ENCODE peak calls at places on chromosomes 4 and X, in seven cellular contexts. C is lower lobe of right lung, T is mammary epithelial cell, B is GM23248, V is IMR-90, L is left ventricle myocardium inferior, M is upper lobe of right lung. Z is an unnamed sample. For H3K9me3, the result is how much of the 10 kb centered on the place peaks cover.

GRCh38 chrX:80266979-80267378 is 153.3 kb upstream of the TENT5D start:
- DNase-seq in B (no peak), T (no peak), M (no peak), V (no peak), L (no peak), C (no peak), Z (no peak)

GRCh38 chrX:22300130-22300529 is 27.4 kb downstream of the CBLL2 start:
- DNase-seq in V (peak), M (no peak), C (no peak), L (no peak), B (peak), T (peak), Z (no peak)

GRCh38 chr4:122890142-122890769 is 32.1 kb downstream of the NUDT6 start:
- DNase-seq in V (no peak), C (no peak), B (no peak), M (no peak), T (no peak), L (no peak), Z (no peak)

GRCh38 chrX:7925867-7926472 is 1.2 kb downstream of the PNPLA4 start:
- DNase-seq in T (peak), M (peak), V (peak), B (peak), C (peak), L (peak), Z (peak)

GRCh38 chr4:101420661-101421060 is 73.3 kb upstream of the PPP3CA start:
- DNase-seq in B (peak), T (peak), L (no peak), V (peak), M (no peak), C (no peak), Z (no peak)

GRCh38 chrX:9071031-9071650 is 37.2 kb upstream of the FAM9B start:
- DNase-seq in B (peak), V (peak), M (no peak), T (no peak), L (no peak), C (no peak), Z (no peak)

GRCh38 chr4:31461425-31461824 is 741.3 kb downstream of the PCDH7 start:
- DNase-seq in V (no peak), T (peak), C (no peak), M (no peak), B (peak), L (no peak), Z (no peak)

GRCh38 chr4:48340276-48340904 is 939 bp upstream of the SLAIN2 start:
- DNase-seq in T (peak), B (peak), L (no peak), M (no peak), V (peak), C (peak), Z (no peak)

GRCh38 chr4:1201851-1202525 is 29.6 kb upstream of the SPON2 start:
- DNase-seq in M (peak), B (peak), C (peak), L (no peak), T (no peak), V (peak), Z (peak)

GRCh38 chrX:95056901-95057300 is 1382.9 kb downstream of the FAM133A start:
- DNase-seq in M (no peak), C (no peak), B (peak), T (peak), V (peak), L (no peak), Z (no peak)

GRCh38 chrX:70042399-70043371 is 7.1 kb downstream of the AWAT2 start:
- DNase-seq in V (peak), T (no peak), L (no peak), M (no peak), B (peak), C (no peak), Z (no peak)

GRCh38 chrX:72123471-72124185 is 8.1 kb downstream of the RTL5 start:
- DNase-seq in B (peak), V (peak), M (no peak), T (no peak), L (peak), C (peak), Z (peak)

GRCh38 chr4:139875456-139875855 is 209.8 kb downstream of the MGST2 start:
- DNase-seq in V (no peak), B (no peak), L (no peak), M (no peak), C (no peak), T (no peak), Z (no peak)

GRCh38 chrX:142637206-142637605 is 388.5 kb upstream of the SPANXN4 start:
- DNase-seq in M (no peak), B (no peak), T (no peak), V (no peak), C (no peak), L (no peak), Z (no peak)

GRCh38 chr4:15665738-15666365 is 10.7 kb upstream of the FBXL5 start:
- DNase-seq in B (peak), M (no peak), L (no peak), C (no peak), T (peak), V (peak), Z (no peak)

GRCh38 chrX:45774961-45775360 is 574.3 kb upstream of the DIPK2B start:
- DNase-seq in L (no peak), V (peak), T (peak), C (no peak), B (peak), M (no peak), Z (no peak)

GRCh38 chrX:51955200-51955599 is 61.8 kb downstream of the MAGED1 start:
- DNase-seq in V (no peak), C (no peak), B (no peak), L (no peak), M (no peak), T (peak), Z (no peak)

GRCh38 chr4:8040607-8041006 is 100.9 kb upstream of the AFAP1 start:
- DNase-seq in B (no peak), T (no peak), V (no peak), M (no peak), C (no peak), L (no peak), Z (no peak)

GRCh38 chrX:104098151-104098808 is 14.0 kb upstream of the ZCCHC18 start:
- DNase-seq in C (no peak), T (peak), L (no peak), M (no peak), B (peak), V (peak), Z (no peak)

GRCh38 chr4:15317246-15317645 is 110.6 kb upstream of the C1QTNF7 start:
- DNase-seq in B (peak), V (peak), L (no peak), C (no peak), M (no peak), T (no peak), Z (no peak)

GRCh38 chrX:110665636-110666035 is 130.0 kb downstream of the CHRDL1 start:
- DNase-seq in M (peak), B (peak), V (peak), C (peak), L (peak), T (peak), Z (no peak)

GRCh38 chrX:151151668-151152267 is 24.6 kb upstream of the GPR50 start:
- DNase-seq in C (no peak), V (peak), T (peak), L (no peak), M (no peak), B (peak), Z (no peak)

GRCh38 chrX:154431321-154431720 is 2.8 kb downstream of the ATP6AP1 start:
- DNase-seq in T (no peak), C (peak), B (no peak), M (peak), V (no peak), L (peak), Z (no peak)

GRCh38 chr4:18869166-18869565 is 847.6 kb upstream of the LCORL start:
- DNase-seq in T (no peak), L (no peak), M (no peak), B (no peak), C (no peak), V (no peak), Z (no peak)

GRCh38 chrX:136768469-136769084 is 12.2 kb downstream of the ARHGEF6 start:
- DNase-seq in T (peak), L (peak), V (peak), M (no peak), C (peak), B (peak), Z (no peak)

GRCh38 chrX:12434493-12434892 is 296.2 kb downstream of the FRMPD4 start:
- DNase-seq in L (no peak), V (no peak), T (no peak), M (no peak), B (no peak), C (no peak), Z (no peak)

GRCh38 chr4:28357985-28358384 is 1497.3 kb downstream of the STIM2 start:
- DNase-seq in C (no peak), B (peak), L (no peak), V (peak), T (peak), M (no peak), Z (no peak)

GRCh38 chr4:622996-623913 is 2.1 kb upstream of the PDE6B start:
- DNase-seq in B (no peak), C (no peak), V (no peak), L (no peak), T (no peak), M (no peak), Z (no peak)

GRCh38 chr4:105191621-105192210 is 45.0 kb downstream of the TET2 start:
- DNase-seq in C (no peak), B (peak), M (no peak), T (peak), L (no peak), V (peak), Z (no peak)

GRCh38 chrX:40772290-40772689 is 36.9 kb upstream of the MED14 start:
- DNase-seq in M (no peak), V (peak), C (no peak), L (no peak), B (peak), T (peak), Z (no peak)

GRCh38 chrX:43559643-43560042 is 96.5 kb upstream of the MAOA start:
- DNase-seq in B (peak), V (peak), T (peak), L (peak), C (no peak), M (no peak), Z (peak)

DNA sequence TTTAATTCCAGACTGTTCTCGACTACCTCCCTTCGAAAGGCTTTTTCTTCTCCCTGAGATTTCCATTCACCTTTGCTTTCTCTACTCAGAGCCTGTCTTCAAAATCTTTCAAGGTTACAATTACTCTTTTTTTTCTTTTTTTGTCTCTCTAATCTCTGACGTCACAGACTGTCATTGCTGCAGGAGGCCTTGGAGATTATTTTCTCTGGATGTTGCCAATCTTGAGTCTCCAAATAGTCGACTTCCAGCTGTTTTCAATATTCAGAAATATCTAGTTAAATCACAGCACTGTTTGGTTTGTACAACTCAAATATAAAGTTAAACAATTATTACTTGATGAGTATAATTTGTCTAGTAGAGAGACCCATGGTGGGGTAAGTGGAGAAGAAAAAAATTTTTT is 359.0 kb upstream of the BOD1L1 start:
- DNase-seq in B (no peak), C (no peak), V (no peak), M (no peak), L (no peak), T (no peak), Z (no peak)
- H3K9me3 ChIP-seq in B (under half), C (under half), V (under half), M (under half), L (under half), T (under half), Z (under half)

GRCh38 chrX:67384403-67384802 is 159.4 kb upstream of the AR start:
- DNase-seq in L (no peak), V (no peak), M (no peak), B (no peak), T (no peak), C (no peak), Z (no peak)
- H3K9me3 ChIP-seq in L (under half), V (under half), M (under half), B (under half), T (under half), C (under half), Z (under half)

GRCh38 chrX:152821145-152821765 is 9.3 kb downstream of the CETN2 start:
- DNase-seq in B (peak), M (no peak), L (no peak), C (no peak), V (peak), T (peak), Z (no peak)
- H3K9me3 ChIP-seq in B (under half), M (under half), L (under half), C (under half), V (under half), T (under half), Z (under half)

GRCh38 chrX:63750846-63751245 is 34.2 kb downstream of the ARHGEF9 start:
- DNase-seq in V (no peak), M (no peak), C (no peak), B (no peak), T (no peak), L (no peak), Z (no peak)
- H3K9me3 ChIP-seq in V (under half), M (under half), C (under half), B (under half), T (under half), L (under half), Z (under half)

DNA sequence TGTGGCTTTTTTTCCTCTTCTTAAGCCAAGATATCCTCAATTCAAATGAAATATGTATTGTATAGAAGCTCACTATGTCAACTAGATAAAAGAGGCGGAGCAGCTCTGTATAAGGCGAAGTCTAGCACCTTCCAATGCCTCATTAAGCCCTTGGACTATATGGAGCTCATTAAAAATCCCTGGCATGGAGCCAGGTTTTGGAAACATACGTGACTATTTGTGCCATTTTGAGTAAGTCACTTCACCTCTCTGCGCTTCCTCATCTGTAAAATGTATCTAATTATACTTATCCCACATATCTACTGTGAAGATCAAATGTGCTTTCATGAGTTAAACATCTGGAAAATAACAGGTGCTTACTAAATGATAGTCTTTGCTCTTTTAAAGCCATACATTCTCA is 57.2 kb downstream of the YIPF6 start:
- DNase-seq in V (no peak), L (no peak), C (no peak), T (no peak), B (no peak), M (no peak), Z (no peak)
- H3K9me3 ChIP-seq in V (under half), L (under half), C (under half), T (under half), B (under half), M (under half), Z (under half)

DNA sequence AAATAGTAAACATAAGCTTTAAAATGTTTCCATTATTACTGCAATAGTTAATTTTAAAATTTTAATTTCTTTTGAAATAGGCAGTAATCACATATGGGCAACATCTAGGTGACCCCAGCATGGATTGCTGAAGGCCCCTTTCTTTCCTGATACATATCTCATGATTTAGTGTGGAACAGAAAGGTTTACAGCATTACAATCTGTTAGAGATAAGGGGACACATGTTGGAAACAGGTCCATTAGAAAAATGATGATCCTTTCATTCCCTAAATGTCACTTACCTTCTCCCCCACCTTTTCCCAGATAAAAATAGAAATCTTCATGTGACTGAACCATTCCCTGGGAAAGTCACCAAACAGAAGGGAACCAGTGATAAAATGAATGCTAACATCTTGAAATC is 90.4 kb downstream of the RASL11B start:
- DNase-seq in V (no peak), C (no peak), L (no peak), B (no peak), T (no peak), M (no peak), Z (no peak)
- H3K9me3 ChIP-seq in V (under half), C (under half), L (under half), B (under half), T (under half), M (under half), Z (under half)

GRCh38 chr4:175413561-175413960 is 398.5 kb downstream of the GPM6A start:
- DNase-seq in T (no peak), L (no peak), V (no peak), M (no peak), C (no peak), B (peak), Z (no peak)
- H3K9me3 ChIP-seq in T (under half), L (half or more), V (under half), M (under half), C (under half), B (under half), Z (under half)

DNA sequence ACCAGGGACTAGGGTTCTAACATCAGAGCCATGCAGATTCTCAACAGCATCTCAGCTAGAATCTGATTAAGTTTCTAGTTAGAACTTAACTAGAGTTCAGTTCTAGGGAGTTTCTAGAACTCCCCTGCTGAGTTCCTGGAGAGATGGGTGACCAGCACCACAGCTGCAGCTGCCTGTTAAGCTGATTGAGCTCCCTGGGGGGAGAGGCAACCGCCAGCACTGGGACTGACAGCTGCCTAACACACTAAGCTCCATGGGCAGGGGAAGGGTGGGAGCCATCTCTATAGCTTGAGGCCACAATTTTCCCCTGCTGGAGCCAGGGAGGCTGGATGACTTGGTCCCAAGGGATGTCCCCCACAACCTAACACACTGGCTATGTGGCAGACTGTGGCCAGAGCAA is 84.2 kb downstream of the CHIC1 start:
- DNase-seq in B (no peak), M (no peak), V (no peak), T (no peak), L (no peak), C (no peak), Z (no peak)
- H3K9me3 ChIP-seq in B (under half), M (under half), V (under half), T (under half), L (under half), C (under half), Z (under half)

GRCh38 chr4:54233128-54233696 is 4.1 kb downstream of the PDGFRA start:
- DNase-seq in L (peak), C (peak), M (peak), V (peak), B (peak), T (peak), Z (peak)

GRCh38 chr4:54234497-54235205 is 5.6 kb downstream of the PDGFRA start:
- DNase-seq in L (no peak), T (no peak), V (no peak), M (no peak), C (no peak), B (peak), Z (no peak)

GRCh38 chr4:54237770-54238169 is 8.7 kb downstream of the PDGFRA start:
- DNase-seq in T (no peak), M (no peak), V (no peak), C (no peak), B (no peak), L (no peak), Z (no peak)

GRCh38 chr4:54233697-54234496 is 4.8 kb downstream of the PDGFRA start:
- DNase-seq in T (peak), B (peak), M (peak), L (peak), V (peak), C (peak), Z (peak)

DNA sequence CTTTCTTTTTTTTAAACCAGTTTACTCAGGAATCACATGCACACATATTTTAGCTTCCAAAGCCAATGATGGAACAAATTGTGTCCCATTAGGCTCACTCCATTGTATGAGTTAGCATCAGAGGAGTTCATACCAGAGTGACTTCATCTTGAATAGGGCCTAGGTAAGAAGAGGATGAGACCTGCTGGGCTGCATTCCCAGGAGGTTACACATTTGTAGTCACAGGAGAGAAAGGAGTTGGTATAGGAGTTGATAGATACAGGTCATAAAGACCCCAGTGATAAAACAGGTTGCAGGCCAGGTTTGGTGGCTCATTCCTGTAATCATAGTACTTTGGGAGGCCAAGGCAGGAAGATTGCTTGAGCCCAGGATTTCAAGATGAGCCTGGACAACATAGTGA is 9.3 kb downstream of the PDGFRA start:
- DNase-seq in C (no peak), B (no peak), T (peak), M (no peak), L (no peak), V (no peak), Z (no peak)
- H3K9me3 ChIP-seq in C (under half), B (under half), T (under half), M (under half), L (under half), V (under half), Z (under half)